ENCODE peak calls at places on chromosome 4, in five cellular contexts. One of them, this sample, is unnamed.

GRCh38 chr4:77740480-77740879 is 78.7 kb downstream of the CNOT6L start:
- DNase-seq in glutamatergic neuron: no peak
- DNase-seq in uterus: no peak
- DNase-seq in astrocyte of the spinal cord: no peak
- DNase-seq in B cell: no peak
- DNase-seq in this sample: no peak

GRCh38 chr4:40719008-40719623 is 30.6 kb upstream of the NSUN7 start:
- DNase-seq in B cell: no peak
- DNase-seq in uterus: no peak
- DNase-seq in astrocyte of the spinal cord: peak
- DNase-seq in glutamatergic neuron: no peak
- DNase-seq in this sample: peak

GRCh38 chr4:83961575-83961974 is 425.7 kb downstream of the GPAT3 start:
- DNase-seq in uterus: no peak
- DNase-seq in glutamatergic neuron: no peak
- DNase-seq in astrocyte of the spinal cord: peak
- DNase-seq in B cell: no peak
- DNase-seq in this sample: no peak

GRCh38 chr4:94806376-94806775 is 48.6 kb downstream of the BMPR1B start:
- DNase-seq in B cell: no peak
- DNase-seq in glutamatergic neuron: no peak
- DNase-seq in uterus: no peak
- DNase-seq in astrocyte of the spinal cord: no peak
- DNase-seq in this sample: no peak

GRCh38 chr4:173211838-173212237 is 43.2 kb downstream of the GALNT7 start:
- DNase-seq in uterus: no peak
- DNase-seq in glutamatergic neuron: no peak
- DNase-seq in astrocyte of the spinal cord: peak
- DNase-seq in B cell: no peak
- DNase-seq in this sample: no peak

GRCh38 chr4:14897217-14897616 is 105.1 kb upstream of the CPEB2 start:
- DNase-seq in uterus: no peak
- DNase-seq in astrocyte of the spinal cord: no peak
- DNase-seq in glutamatergic neuron: no peak
- DNase-seq in B cell: no peak
- DNase-seq in this sample: no peak

GRCh38 chr4:145679520-145679919 is 426 bp upstream of the C4orf51 start:
- DNase-seq in glutamatergic neuron: no peak
- DNase-seq in astrocyte of the spinal cord: peak
- DNase-seq in uterus: no peak
- DNase-seq in B cell: no peak
- DNase-seq in this sample: no peak

GRCh38 chr4:121114756-121115155 is 42.4 kb upstream of the NDNF start:
- DNase-seq in uterus: no peak
- DNase-seq in astrocyte of the spinal cord: no peak
- DNase-seq in B cell: no peak
- DNase-seq in glutamatergic neuron: no peak
- DNase-seq in this sample: no peak

GRCh38 chr4:80171656-80172055 is 25.6 kb upstream of the PRDM8 start:
- DNase-seq in uterus: no peak
- DNase-seq in glutamatergic neuron: no peak
- DNase-seq in astrocyte of the spinal cord: no peak
- DNase-seq in B cell: no peak
- DNase-seq in this sample: no peak

GRCh38 chr4:140943486-140943885 is 187.3 kb upstream of the TBC1D9 start:
- DNase-seq in uterus: no peak
- DNase-seq in B cell: no peak
- DNase-seq in glutamatergic neuron: no peak
- DNase-seq in astrocyte of the spinal cord: peak
- DNase-seq in this sample: no peak

GRCh38 chr4:18930487-18930886 is 908.9 kb upstream of the LCORL start:
- DNase-seq in uterus: no peak
- DNase-seq in astrocyte of the spinal cord: no peak
- DNase-seq in B cell: no peak
- DNase-seq in glutamatergic neuron: no peak
- DNase-seq in this sample: no peak

DNA sequence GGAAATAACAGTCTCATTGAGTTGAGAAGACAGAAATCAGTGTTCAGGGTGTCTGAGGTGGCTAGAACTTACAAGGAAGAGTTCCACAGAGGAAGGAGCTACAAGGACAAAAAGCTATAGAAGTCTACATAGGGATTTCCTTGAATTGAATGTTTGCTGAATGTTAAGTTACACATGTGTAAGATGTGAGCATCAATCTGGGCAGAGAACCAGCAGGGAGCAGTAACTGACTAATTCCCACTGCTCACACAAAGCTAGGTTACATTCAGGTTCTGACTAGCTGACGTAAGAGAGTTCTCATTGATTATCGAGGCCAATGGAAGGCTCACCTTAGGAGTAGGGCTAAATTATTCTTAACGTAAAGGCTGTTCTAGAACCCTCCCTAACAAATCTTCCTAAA is 60.5 kb downstream of the SLC30A9 start:
- DNase-seq in uterus: no peak
- DNase-seq in astrocyte of the spinal cord: no peak
- DNase-seq in glutamatergic neuron: no peak
- DNase-seq in B cell: no peak
- DNase-seq in this sample: no peak
- TF ChIP-seq CTCF in uterus: no peak
- TF ChIP-seq CTCF in astrocyte of the spinal cord: no peak
- TF ChIP-seq CTCF in glutamatergic neuron: no peak
- TF ChIP-seq CTCF in B cell: no peak
- TF ChIP-seq CTCF in this sample: no peak

DNA sequence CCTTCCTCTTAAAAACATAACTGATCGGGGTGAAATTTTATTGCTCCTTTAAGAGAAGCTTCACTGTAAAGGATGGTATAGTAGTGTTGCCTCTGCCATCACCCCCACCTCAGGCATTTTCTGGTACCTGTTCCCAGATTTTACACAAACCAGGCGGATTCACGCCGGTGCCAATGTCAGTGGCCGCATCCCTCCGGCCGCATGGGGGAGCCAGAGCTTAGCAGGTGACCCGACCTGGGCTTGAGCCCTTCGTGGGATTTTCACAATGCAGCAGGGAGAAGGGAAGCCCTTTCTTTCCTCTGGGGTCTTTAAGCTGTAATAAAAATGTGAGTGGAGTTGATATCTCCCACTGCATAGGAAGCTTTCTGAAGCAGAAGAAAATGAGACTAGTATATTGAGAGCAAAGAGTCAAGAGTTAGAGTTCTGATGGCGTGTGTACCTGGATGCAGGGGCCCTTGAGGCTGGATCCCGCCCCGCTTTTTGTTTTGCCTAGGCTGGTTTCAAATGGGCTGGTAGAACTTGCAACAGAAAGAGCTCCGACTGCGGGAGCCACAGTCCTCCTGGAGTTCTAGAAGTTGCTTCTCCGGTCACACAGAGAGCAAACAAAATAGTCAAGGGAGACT is 59.4 kb downstream of the POLR2B start:
- DNase-seq in glutamatergic neuron: peak
- DNase-seq in uterus: peak
- DNase-seq in B cell: no peak
- DNase-seq in astrocyte of the spinal cord: peak
- DNase-seq in this sample: peak
- TF ChIP-seq CTCF in glutamatergic neuron: peak
- TF ChIP-seq CTCF in uterus: peak
- TF ChIP-seq CTCF in B cell: no peak
- TF ChIP-seq CTCF in astrocyte of the spinal cord: peak
- TF ChIP-seq CTCF in this sample: peak

GRCh38 chr4:53313510-53313909 is 52.4 kb downstream of the SCFD2 start:
- DNase-seq in astrocyte of the spinal cord: peak
- DNase-seq in B cell: no peak
- DNase-seq in glutamatergic neuron: no peak
- DNase-seq in uterus: no peak
- DNase-seq in this sample: no peak
- TF ChIP-seq CTCF in astrocyte of the spinal cord: peak
- TF ChIP-seq CTCF in B cell: no peak
- TF ChIP-seq CTCF in glutamatergic neuron: no peak
- TF ChIP-seq CTCF in uterus: no peak
- TF ChIP-seq CTCF in this sample: no peak

GRCh38 chr4:87058272-87059073 is 123.7 kb downstream of the AFF1 start:
- DNase-seq in uterus: no peak
- DNase-seq in glutamatergic neuron: no peak
- DNase-seq in B cell: no peak
- DNase-seq in astrocyte of the spinal cord: no peak
- DNase-seq in this sample: no peak
- TF ChIP-seq CTCF in uterus: peak
- TF ChIP-seq CTCF in glutamatergic neuron: no peak
- TF ChIP-seq CTCF in B cell: no peak
- TF ChIP-seq CTCF in astrocyte of the spinal cord: no peak
- TF ChIP-seq CTCF in this sample: no peak

DNA sequence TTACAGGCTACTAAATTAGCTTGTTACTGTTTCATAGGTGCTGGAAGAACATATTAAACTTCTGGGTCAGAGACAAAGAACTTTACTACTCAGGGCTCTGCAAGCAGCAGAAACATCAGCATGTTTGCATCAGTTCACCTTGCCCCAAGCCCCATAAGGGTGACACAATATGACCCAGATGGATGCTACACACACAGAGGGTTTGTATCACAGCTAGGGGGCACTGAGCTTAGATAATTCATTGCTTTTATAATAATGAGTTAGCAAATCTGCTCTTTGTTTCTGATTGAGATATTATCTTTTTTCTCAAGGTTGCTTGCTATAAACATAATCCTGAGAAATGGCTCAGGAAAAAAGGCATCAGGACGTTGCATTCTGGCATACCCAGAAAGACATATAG is 4.8 kb upstream of the SYNPO2 start:
- DNase-seq in uterus: no peak
- DNase-seq in B cell: no peak
- DNase-seq in astrocyte of the spinal cord: no peak
- DNase-seq in glutamatergic neuron: no peak
- DNase-seq in this sample: no peak
- TF ChIP-seq CTCF in uterus: no peak
- TF ChIP-seq CTCF in B cell: no peak
- TF ChIP-seq CTCF in astrocyte of the spinal cord: peak
- TF ChIP-seq CTCF in glutamatergic neuron: no peak
- TF ChIP-seq CTCF in this sample: no peak